ENCODE peak calls at places on chromosome 6, in five cellular contexts. I is ovary, L is AG09309, F is lower lobe of right lung, M is dorsolateral prefrontal cortex. Z is an unnamed sample.

GRCh38 chr6:137363805-137364138 is 130.4 kb downstream of the OLIG3 start:
- DNase-seq in I (no peak), L (no peak), F (no peak), M (no peak), Z (no peak)

GRCh38 chr6:87431263-87431662 is 23.5 kb downstream of the CFAP206 start:
- DNase-seq in I (no peak), L (no peak), F (no peak), M (no peak), Z (no peak)

GRCh38 chr6:33974471-33974870 is 170.7 kb upstream of the MLN start:
- DNase-seq in I (no peak), L (no peak), F (no peak), M (no peak), Z (no peak)

GRCh38 chr6:14596410-14596809 is 478.8 kb downstream of the CD83 start:
- DNase-seq in I (no peak), L (peak), F (peak), M (no peak), Z (no peak)

GRCh38 chr6:89252902-89253301 is 35.7 kb upstream of the GABRR1 start:
- DNase-seq in I (no peak), L (no peak), F (no peak), M (no peak), Z (no peak)

GRCh38 chr6:169256061-169256460 is 2.4 kb upstream of the THBS2 start:
- DNase-seq in I (peak), L (no peak), F (no peak), M (no peak), Z (no peak)

GRCh38 chr6:108714012-108714773 is 134.0 kb upstream of the ARMC2 start:
- DNase-seq in I (no peak), L (no peak), F (no peak), M (no peak), Z (no peak)

GRCh38 chr6:115241373-115241772 is 819.3 kb downstream of the FRK start:
- DNase-seq in I (no peak), L (no peak), F (no peak), M (no peak), Z (no peak)

GRCh38 chr6:743320-744096 is 50.6 kb upstream of the EXOC2 start:
- DNase-seq in I (no peak), L (no peak), F (no peak), M (no peak), Z (no peak)

GRCh38 chr6:22332216-22332615 is 35.4 kb upstream of the PRL start:
- DNase-seq in I (no peak), L (no peak), F (no peak), M (no peak), Z (no peak)

GRCh38 chr6:152771061-152771687 is 20.6 kb downstream of the VIP start:
- DNase-seq in I (no peak), L (no peak), F (no peak), M (no peak), Z (no peak)

GRCh38 chr6:3310710-3311109 is 52.0 kb downstream of the PSMG4 start:
- DNase-seq in I (no peak), L (no peak), F (no peak), M (no peak), Z (no peak)

GRCh38 chr6:150813993-150814359 is 51.5 kb upstream of the MTHFD1L start:
- DNase-seq in I (no peak), L (no peak), F (no peak), M (no peak), Z (no peak)

GRCh38 chr6:167311286-167311685 is 13.6 kb upstream of the TTLL2 start:
- DNase-seq in I (no peak), L (no peak), F (no peak), M (peak), Z (peak)

GRCh38 chr6:20338160-20338559 is 63.5 kb upstream of the E2F3 start:
- DNase-seq in I (no peak), L (no peak), F (no peak), M (no peak), Z (no peak)

GRCh38 chr6:99341862-99342455 is 7.5 kb downstream of the FAXC start:
- DNase-seq in I (no peak), L (no peak), F (no peak), M (no peak), Z (no peak)

GRCh38 chr6:150165020-150165702 is 22.3 kb downstream of the PPP1R14C start:
- DNase-seq in I (no peak), L (no peak), F (no peak), M (no peak), Z (no peak)

GRCh38 chr6:8429821-8430220 is 5.5 kb downstream of the SLC35B3 start:
- DNase-seq in I (no peak), L (no peak), F (no peak), M (no peak), Z (no peak)

GRCh38 chr6:48074368-48074767 is 36.6 kb downstream of the PTCHD4 start:
- DNase-seq in I (no peak), L (no peak), F (no peak), M (no peak), Z (no peak)

GRCh38 chr6:28712982-28713381 is 187.3 kb downstream of the GPX5 start:
- DNase-seq in I (no peak), L (no peak), F (no peak), M (no peak), Z (no peak)

GRCh38 chr6:44304282-44305199 is 8.6 kb downstream of the AARS2 start:
- DNase-seq in I (no peak), L (no peak), F (no peak), M (peak), Z (peak)

GRCh38 chr6:12791371-12791770 is 74.8 kb downstream of the PHACTR1 start:
- DNase-seq in I (no peak), L (no peak), F (no peak), M (no peak), Z (no peak)

GRCh38 chr6:92122746-92123145 is 1296.6 kb downstream of the EPHA7 start:
- DNase-seq in I (no peak), L (no peak), F (no peak), M (no peak), Z (no peak)

GRCh38 chr6:37654727-37655500 is 42.8 kb downstream of the MDGA1 start:
- DNase-seq in I (no peak), L (no peak), F (no peak), M (no peak), Z (no peak)

GRCh38 chr6:21804941-21805610 is 211.5 kb downstream of the SOX4 start:
- DNase-seq in I (no peak), L (no peak), F (no peak), M (no peak), Z (no peak)

GRCh38 chr6:167341038-167341613 is 16.2 kb downstream of the TTLL2 start:
- DNase-seq in I (no peak), L (no peak), F (no peak), M (no peak), Z (no peak)

GRCh38 chr6:27890351-27891299 is 21.6 kb downstream of the OR2B2 start:
- DNase-seq in I (no peak), L (peak), F (peak), M (peak), Z (peak)

GRCh38 chr6:12459945-12460800 is 170.0 kb downstream of the EDN1 start:
- DNase-seq in I (no peak), L (no peak), F (no peak), M (no peak), Z (no peak)

GRCh38 chr6:52574709-52575489 is 2.0 kb downstream of the TRAM2 start:
- DNase-seq in I (no peak), L (no peak), F (peak), M (no peak), Z (no peak)

GRCh38 chr6:56849876-56850275 is 105.0 kb upstream of the BEND6 start:
- DNase-seq in I (peak), L (no peak), F (no peak), M (peak), Z (no peak)

GRCh38 chr6:35521235-35521634 is 8.5 kb upstream of the TULP1 start:
- DNase-seq in I (no peak), L (no peak), F (no peak), M (no peak), Z (no peak)

GRCh38 chr6:12060780-12061619 is 48.9 kb downstream of the HIVEP1 start:
- DNase-seq in I (no peak), L (no peak), F (peak), M (peak), Z (peak)

GRCh38 chr6:30767158-30767943 is 23.0 kb upstream of the IER3 start:
- DNase-seq in I (no peak), L (no peak), F (no peak), M (no peak), Z (no peak)

GRCh38 chr6:134410531-134410930 is 92.6 kb upstream of the SGK1 start:
- DNase-seq in I (no peak), L (no peak), F (no peak), M (no peak), Z (no peak)

GRCh38 chr6:169723991-169724553 is at the start of gene PHF10:
- DNase-seq in I (no peak), L (no peak), F (peak), M (peak), Z (peak)

GRCh38 chr6:119653329-119653728 is 303.8 kb upstream of the MAN1A1 start:
- DNase-seq in I (no peak), L (no peak), F (no peak), M (no peak), Z (no peak)

GRCh38 chr6:32553037-32553742 is 23.1 kb upstream of the HLA-DRB5 start:
- DNase-seq in I (no peak), L (no peak), F (no peak), M (no peak), Z (no peak)

GRCh38 chr6:32559747-32560146 is 29.7 kb upstream of the HLA-DRB5 start:
- DNase-seq in I (no peak), L (no peak), F (no peak), M (no peak), Z (no peak)

GRCh38 chr6:32554269-32554919 is 24.3 kb upstream of the HLA-DRB5 start:
- DNase-seq in I (no peak), L (no peak), F (no peak), M (no peak), Z (no peak)

GRCh38 chr6:32562931-32563330 is 26.7 kb downstream of the HLA-DRB1 start:
- DNase-seq in I (no peak), L (no peak), F (no peak), M (no peak), Z (no peak)

DNA sequence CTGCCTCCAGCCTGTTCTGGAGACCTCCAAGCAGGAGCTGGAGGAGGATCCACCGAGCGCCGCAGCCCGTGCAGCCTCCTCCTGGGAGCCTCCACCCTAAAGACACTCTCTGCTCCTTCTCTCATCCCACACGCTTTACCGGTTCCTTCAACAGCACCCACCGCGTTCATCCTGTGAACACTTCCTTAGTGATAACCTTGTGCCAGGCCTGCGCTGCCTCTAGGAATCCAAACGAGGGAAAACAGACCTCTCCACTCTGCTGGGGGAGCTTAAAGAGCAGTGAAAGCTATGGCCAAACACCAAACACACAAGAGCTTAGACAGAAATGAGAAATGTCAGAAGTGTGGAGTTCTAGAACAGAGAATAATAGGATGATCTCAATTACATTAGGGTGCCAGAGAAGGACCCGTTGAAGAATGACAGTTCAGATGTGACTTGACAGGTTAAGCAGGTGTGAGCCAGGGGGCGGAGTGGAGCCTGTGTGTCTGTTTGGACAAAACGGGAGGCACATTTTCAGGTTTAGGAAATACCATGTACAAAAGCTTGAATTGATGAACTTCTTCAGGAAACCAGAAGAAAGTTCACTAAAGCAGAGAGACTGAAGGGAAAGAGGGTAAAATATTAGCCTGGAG is 28.5 kb upstream of the HLA-DRB5 start:
- DNase-seq in I (no peak), L (no peak), F (no peak), M (no peak), Z (no peak)
- TF ChIP-seq CTCF in I (no peak), L (no peak), F (no peak), M (no peak), Z (no peak)

GRCh38 chr6:157893238-157893637 is 70.2 kb downstream of the SNX9 start:
- DNase-seq in I (no peak), L (no peak), F (no peak), M (no peak), Z (no peak)

GRCh38 chr6:157898169-157898568 is 75.1 kb downstream of the SNX9 start:
- DNase-seq in I (no peak), L (no peak), F (no peak), M (no peak), Z (no peak)

GRCh38 chr6:157895585-157895984 is 72.5 kb downstream of the SNX9 start:
- DNase-seq in I (no peak), L (no peak), F (no peak), M (no peak), Z (no peak)

GRCh38 chr6:157896931-157897330 is 73.9 kb downstream of the SNX9 start:
- DNase-seq in I (no peak), L (no peak), F (no peak), M (no peak), Z (no peak)

GRCh38 chr6:157898640-157899039 is 75.6 kb downstream of the SNX9 start:
- DNase-seq in I (no peak), L (no peak), F (no peak), M (no peak), Z (no peak)
- TF ChIP-seq CTCF in I (no peak), L (no peak), F (no peak), M (no peak), Z (no peak)

GRCh38 chr6:138477913-138478539 is 21.3 kb downstream of the NHSL1 start:
- DNase-seq in I (no peak), L (no peak), F (no peak), M (no peak), Z (no peak)
- TF ChIP-seq CTCF in I (no peak), L (no peak), F (no peak), M (no peak), Z (no peak)

DNA sequence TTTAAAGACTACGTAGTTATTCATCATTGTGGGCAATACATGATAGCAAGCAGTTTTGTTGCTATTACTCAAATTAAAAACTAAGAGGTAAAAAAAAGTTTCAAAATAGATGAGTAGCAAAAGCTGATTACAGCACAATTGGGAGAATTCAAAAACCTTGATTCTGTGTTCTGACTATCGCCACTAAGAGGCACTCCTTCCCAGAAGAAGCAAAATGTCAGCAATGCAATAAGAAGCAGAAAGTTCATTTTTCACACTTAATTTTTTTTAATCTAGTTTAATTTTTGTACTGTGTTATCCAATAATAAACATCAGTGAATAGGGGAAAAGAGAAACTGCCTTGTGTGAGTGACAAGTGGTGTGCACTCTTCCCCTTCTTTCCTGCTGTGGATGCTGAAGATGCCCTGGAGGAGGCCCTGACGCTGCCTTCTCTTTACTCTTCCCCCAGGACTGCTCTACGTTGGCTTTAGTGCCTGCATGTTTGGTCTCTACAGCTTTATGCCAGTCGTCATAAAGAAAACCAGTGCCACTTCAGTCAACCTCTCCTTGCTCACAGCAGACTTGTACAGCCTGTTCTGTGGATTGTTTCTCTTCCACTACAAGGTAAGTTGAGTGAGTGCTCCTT is 263.2 kb upstream of the PLN start:
- DNase-seq in I (no peak), L (no peak), F (no peak), M (no peak), Z (no peak)
- TF ChIP-seq CTCF in I (no peak), L (peak), F (peak), M (peak), Z (peak)

GRCh38 chr6:125991653-125992052 is 5.3 kb downstream of the TRMT11 start:
- DNase-seq in I (no peak), L (no peak), F (no peak), M (no peak), Z (no peak)
- TF ChIP-seq CTCF in I (no peak), L (no peak), F (no peak), M (no peak), Z (no peak)

GRCh38 chr6:5175195-5175594 is 85.6 kb downstream of the LYRM4 start:
- DNase-seq in I (no peak), L (no peak), F (no peak), M (no peak), Z (peak)
- TF ChIP-seq CTCF in I (no peak), L (peak), F (peak), M (peak), Z (peak)

GRCh38 chr6:74574794-74575193 is 631.1 kb downstream of the COL12A1 start:
- DNase-seq in I (no peak), L (no peak), F (no peak), M (no peak), Z (no peak)
- TF ChIP-seq CTCF in I (no peak), L (peak), F (peak), M (peak), Z (peak)

Z was measured in neural crest cell.